ENCODE peak calls at places on chromosomes 7 and 10, in eight cellular contexts. One of them, this sample, is unnamed. For H3K36me3, the result is how much of the 10 kb centered on the place peaks cover.

GRCh38 chr10:78774999-78775711 is 293.6 kb upstream of the ZMIZ1 start:
- DNase-seq in fibroblast of lung: peak
- DNase-seq in heart left ventricle: no peak
- DNase-seq in left lung: no peak
- DNase-seq in pancreas: peak
- DNase-seq in left ventricle myocardium inferior: no peak
- DNase-seq in cardiac muscle cell: peak
- DNase-seq in astrocyte: no peak
- DNase-seq in this sample: no peak

GRCh38 chr7:106329971-106330733 is 45.4 kb upstream of the NAMPT start:
- DNase-seq in fibroblast of lung: peak
- DNase-seq in heart left ventricle: no peak
- DNase-seq in left lung: no peak
- DNase-seq in pancreas: no peak
- DNase-seq in left ventricle myocardium inferior: no peak
- DNase-seq in cardiac muscle cell: no peak
- DNase-seq in astrocyte: peak
- DNase-seq in this sample: no peak

GRCh38 chr7:69757990-69758430 is 159.7 kb downstream of the AUTS2 start:
- DNase-seq in fibroblast of lung: peak
- DNase-seq in heart left ventricle: no peak
- DNase-seq in left lung: no peak
- DNase-seq in pancreas: no peak
- DNase-seq in left ventricle myocardium inferior: no peak
- DNase-seq in cardiac muscle cell: no peak
- DNase-seq in astrocyte: peak
- DNase-seq in this sample: no peak

GRCh38 chr7:76089865-76090495 is 42.1 kb downstream of the MDH2 start:
- DNase-seq in fibroblast of lung: no peak
- DNase-seq in heart left ventricle: no peak
- DNase-seq in left lung: no peak
- DNase-seq in pancreas: no peak
- DNase-seq in left ventricle myocardium inferior: no peak
- DNase-seq in cardiac muscle cell: no peak
- DNase-seq in astrocyte: no peak
- DNase-seq in this sample: no peak

GRCh38 chr10:129929343-129930297 is 34.5 kb downstream of the EBF3 start:
- DNase-seq in fibroblast of lung: no peak
- DNase-seq in heart left ventricle: peak
- DNase-seq in left lung: peak
- DNase-seq in pancreas: no peak
- DNase-seq in left ventricle myocardium inferior: peak
- DNase-seq in cardiac muscle cell: no peak
- DNase-seq in astrocyte: no peak
- DNase-seq in this sample: no peak

GRCh38 chr10:104337985-104338735 is at the start of gene ITPRIP:
- DNase-seq in fibroblast of lung: peak
- DNase-seq in heart left ventricle: peak
- DNase-seq in left lung: peak
- DNase-seq in pancreas: peak
- DNase-seq in left ventricle myocardium inferior: peak
- DNase-seq in cardiac muscle cell: peak
- DNase-seq in astrocyte: peak
- DNase-seq in this sample: peak

GRCh38 chr10:111600772-111601171 is 523.9 kb downstream of the ADRA2A start:
- DNase-seq in fibroblast of lung: no peak
- DNase-seq in heart left ventricle: peak
- DNase-seq in left lung: no peak
- DNase-seq in pancreas: peak
- DNase-seq in left ventricle myocardium inferior: peak
- DNase-seq in cardiac muscle cell: peak
- DNase-seq in astrocyte: no peak
- DNase-seq in this sample: peak

GRCh38 chr7:124267154-124267553 is 234.3 kb upstream of the TMEM229A start:
- DNase-seq in fibroblast of lung: no peak
- DNase-seq in heart left ventricle: no peak
- DNase-seq in left lung: no peak
- DNase-seq in pancreas: no peak
- DNase-seq in left ventricle myocardium inferior: no peak
- DNase-seq in cardiac muscle cell: no peak
- DNase-seq in astrocyte: no peak
- DNase-seq in this sample: no peak

GRCh38 chr7:44971188-44971907 is 7.5 kb downstream of the MYO1G start:
- DNase-seq in fibroblast of lung: no peak
- DNase-seq in heart left ventricle: no peak
- DNase-seq in left lung: no peak
- DNase-seq in pancreas: peak
- DNase-seq in left ventricle myocardium inferior: no peak
- DNase-seq in cardiac muscle cell: no peak
- DNase-seq in astrocyte: no peak
- DNase-seq in this sample: no peak

GRCh38 chr10:52092390-52092789 is 221.7 kb upstream of the DKK1 start:
- DNase-seq in fibroblast of lung: no peak
- DNase-seq in heart left ventricle: no peak
- DNase-seq in left lung: no peak
- DNase-seq in pancreas: no peak
- DNase-seq in left ventricle myocardium inferior: no peak
- DNase-seq in cardiac muscle cell: no peak
- DNase-seq in astrocyte: no peak
- DNase-seq in this sample: no peak

GRCh38 chr7:28759373-28760013 is 198.6 kb downstream of the TRIL start:
- DNase-seq in fibroblast of lung: peak
- DNase-seq in heart left ventricle: no peak
- DNase-seq in left lung: no peak
- DNase-seq in pancreas: no peak
- DNase-seq in left ventricle myocardium inferior: no peak
- DNase-seq in cardiac muscle cell: no peak
- DNase-seq in astrocyte: peak
- DNase-seq in this sample: no peak

GRCh38 chr7:1753563-1753867 is 83.4 kb downstream of the ELFN1 start:
- DNase-seq in fibroblast of lung: no peak
- DNase-seq in heart left ventricle: no peak
- DNase-seq in left lung: no peak
- DNase-seq in pancreas: no peak
- DNase-seq in left ventricle myocardium inferior: no peak
- DNase-seq in cardiac muscle cell: no peak
- DNase-seq in astrocyte: no peak
- DNase-seq in this sample: no peak

GRCh38 chr10:132984801-132985545 is 42.6 kb upstream of the CFAP46 start:
- DNase-seq in fibroblast of lung: no peak
- DNase-seq in heart left ventricle: no peak
- DNase-seq in left lung: no peak
- DNase-seq in pancreas: peak
- DNase-seq in left ventricle myocardium inferior: no peak
- DNase-seq in cardiac muscle cell: no peak
- DNase-seq in astrocyte: no peak
- DNase-seq in this sample: no peak

GRCh38 chr7:2621948-2622640 is 9.7 kb upstream of the TTYH3 start:
- DNase-seq in fibroblast of lung: peak
- DNase-seq in heart left ventricle: no peak
- DNase-seq in left lung: no peak
- DNase-seq in pancreas: no peak
- DNase-seq in left ventricle myocardium inferior: no peak
- DNase-seq in cardiac muscle cell: peak
- DNase-seq in astrocyte: no peak
- DNase-seq in this sample: no peak

GRCh38 chr10:69475433-69475830 is 24.2 kb downstream of the TSPAN15 start:
- DNase-seq in fibroblast of lung: no peak
- DNase-seq in heart left ventricle: no peak
- DNase-seq in left lung: no peak
- DNase-seq in pancreas: no peak
- DNase-seq in left ventricle myocardium inferior: no peak
- DNase-seq in cardiac muscle cell: no peak
- DNase-seq in astrocyte: no peak
- DNase-seq in this sample: no peak

GRCh38 chr10:88922041-88922440 is 30.5 kb downstream of the ACTA2 start:
- DNase-seq in fibroblast of lung: peak
- DNase-seq in heart left ventricle: no peak
- DNase-seq in left lung: no peak
- DNase-seq in pancreas: no peak
- DNase-seq in left ventricle myocardium inferior: no peak
- DNase-seq in cardiac muscle cell: no peak
- DNase-seq in astrocyte: no peak
- DNase-seq in this sample: no peak
- H3K36me3 ChIP-seq in fibroblast of lung: under half
- H3K36me3 ChIP-seq in heart left ventricle: under half
- H3K36me3 ChIP-seq in left lung: under half
- H3K36me3 ChIP-seq in pancreas: under half
- H3K36me3 ChIP-seq in left ventricle myocardium inferior: under half
- H3K36me3 ChIP-seq in cardiac muscle cell: under half
- H3K36me3 ChIP-seq in astrocyte: under half
- H3K36me3 ChIP-seq in this sample: under half

DNA sequence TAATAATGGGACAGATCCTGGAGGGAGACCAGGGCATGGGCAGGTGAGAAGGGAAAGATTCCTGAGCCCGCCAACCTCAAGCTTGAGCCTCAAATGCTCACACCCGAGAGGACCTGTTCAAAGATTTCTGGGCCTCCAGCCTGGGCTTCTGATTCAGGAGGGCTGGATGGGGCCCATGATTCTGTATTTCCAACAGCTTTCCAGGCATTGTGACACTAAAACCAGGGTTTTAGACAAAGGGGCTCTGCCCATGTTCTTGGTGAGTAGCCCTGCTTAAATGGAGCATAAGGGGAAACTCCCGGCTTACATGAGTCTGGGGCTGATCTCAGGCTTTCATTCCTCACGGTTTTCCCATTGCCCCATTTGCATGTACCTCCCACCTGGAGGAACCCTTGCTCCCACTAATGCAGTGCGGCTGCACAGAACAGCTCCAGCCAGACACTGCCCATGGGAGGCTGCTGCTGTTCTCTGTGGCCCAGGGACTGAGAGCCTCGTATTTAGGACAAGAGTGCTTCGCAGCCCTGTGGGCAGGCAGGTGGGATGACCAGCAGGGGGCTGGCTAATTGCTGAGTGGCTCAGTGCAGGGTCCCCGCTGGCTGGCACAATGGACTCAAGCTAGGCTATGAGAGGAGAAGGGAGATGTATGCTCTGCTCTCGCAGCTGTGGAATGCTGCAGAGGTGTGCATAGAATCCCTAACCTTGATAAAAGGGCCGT is 135.3 kb upstream of the COBL start:
- DNase-seq in fibroblast of lung: no peak
- DNase-seq in heart left ventricle: no peak
- DNase-seq in left lung: no peak
- DNase-seq in pancreas: no peak
- DNase-seq in left ventricle myocardium inferior: no peak
- DNase-seq in cardiac muscle cell: no peak
- DNase-seq in astrocyte: no peak
- DNase-seq in this sample: no peak
- TF ChIP-seq CTCF in fibroblast of lung: no peak
- TF ChIP-seq CTCF in heart left ventricle: no peak
- TF ChIP-seq CTCF in left lung: no peak
- TF ChIP-seq CTCF in pancreas: no peak
- TF ChIP-seq CTCF in left ventricle myocardium inferior: no peak
- TF ChIP-seq CTCF in cardiac muscle cell: no peak
- TF ChIP-seq CTCF in astrocyte: no peak
- TF ChIP-seq CTCF in this sample: no peak

DNA sequence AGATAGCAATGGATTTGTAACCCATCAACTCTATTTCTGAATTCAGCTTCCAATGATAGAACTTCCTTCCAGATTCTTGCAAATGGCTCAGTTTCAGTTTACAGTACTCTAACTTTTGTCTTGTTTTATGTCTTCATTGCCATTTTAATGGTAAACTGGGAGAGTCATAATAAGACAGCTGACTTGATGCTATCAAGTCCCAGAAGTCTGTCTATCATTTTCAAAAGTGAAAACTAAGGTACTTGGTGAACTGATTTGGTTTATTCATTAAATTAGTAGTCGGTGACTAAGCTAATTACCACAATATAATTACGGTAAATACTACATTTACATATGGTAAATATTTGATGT is 25.0 kb downstream of the RTKN2 start:
- DNase-seq in fibroblast of lung: no peak
- DNase-seq in heart left ventricle: no peak
- DNase-seq in left lung: no peak
- DNase-seq in pancreas: no peak
- DNase-seq in left ventricle myocardium inferior: no peak
- DNase-seq in cardiac muscle cell: no peak
- DNase-seq in astrocyte: no peak
- DNase-seq in this sample: no peak
- H3K27ac ChIP-seq in fibroblast of lung: peak
- H3K27ac ChIP-seq in heart left ventricle: no peak
- H3K27ac ChIP-seq in left lung: peak
- H3K27ac ChIP-seq in pancreas: no peak
- H3K27ac ChIP-seq in left ventricle myocardium inferior: peak
- H3K27ac ChIP-seq in cardiac muscle cell: no peak
- H3K27ac ChIP-seq in astrocyte: peak
- H3K27ac ChIP-seq in this sample: peak

GRCh38 chr10:102133373-102134195 is 744 bp downstream of the PPRC1 start:
- DNase-seq in fibroblast of lung: peak
- DNase-seq in heart left ventricle: peak
- DNase-seq in left lung: peak
- DNase-seq in pancreas: peak
- DNase-seq in left ventricle myocardium inferior: peak
- DNase-seq in cardiac muscle cell: peak
- DNase-seq in astrocyte: peak
- DNase-seq in this sample: peak

GRCh38 chr10:102139281-102140110 is 6.7 kb downstream of the PPRC1 start:
- DNase-seq in fibroblast of lung: no peak
- DNase-seq in heart left ventricle: no peak
- DNase-seq in left lung: no peak
- DNase-seq in pancreas: no peak
- DNase-seq in left ventricle myocardium inferior: no peak
- DNase-seq in cardiac muscle cell: no peak
- DNase-seq in astrocyte: no peak
- DNase-seq in this sample: no peak

GRCh38 chr10:102132563-102133372 is at the start of gene PPRC1:
- DNase-seq in fibroblast of lung: peak
- DNase-seq in heart left ventricle: peak
- DNase-seq in left lung: peak
- DNase-seq in pancreas: peak
- DNase-seq in left ventricle myocardium inferior: peak
- DNase-seq in cardiac muscle cell: peak
- DNase-seq in astrocyte: peak
- DNase-seq in this sample: peak

GRCh38 chr10:102134416-102134815 is 1.6 kb downstream of the PPRC1 start:
- DNase-seq in fibroblast of lung: no peak
- DNase-seq in heart left ventricle: no peak
- DNase-seq in left lung: no peak
- DNase-seq in pancreas: no peak
- DNase-seq in left ventricle myocardium inferior: no peak
- DNase-seq in cardiac muscle cell: no peak
- DNase-seq in astrocyte: no peak
- DNase-seq in this sample: no peak

DNA sequence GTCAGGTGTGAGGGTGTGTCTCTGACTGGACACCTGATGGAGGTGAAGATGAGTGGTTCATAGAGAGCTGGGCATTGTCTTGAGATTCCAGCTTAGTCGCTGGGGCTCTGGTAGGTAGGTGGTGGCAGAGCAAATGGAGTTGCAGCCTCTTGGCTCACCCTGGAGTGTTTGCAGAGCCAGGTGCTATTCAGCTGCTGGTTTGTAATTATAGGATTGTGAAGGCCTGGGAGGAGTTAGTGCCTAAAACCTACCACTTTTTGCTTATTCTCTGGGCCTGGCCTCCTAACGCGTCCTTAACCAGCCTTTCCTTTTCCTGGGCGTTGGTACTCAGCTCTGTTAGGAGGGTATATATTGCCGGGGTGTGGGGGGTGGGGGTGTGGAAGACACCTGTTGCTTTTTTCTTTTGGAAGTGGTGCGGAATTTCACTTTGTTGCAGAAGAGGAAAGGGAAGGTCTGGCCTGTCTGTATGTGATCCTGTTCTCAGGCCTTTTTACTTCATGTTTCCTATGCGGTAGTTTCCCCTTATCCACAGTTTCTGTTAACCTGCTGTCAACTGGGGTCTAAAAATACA is 3.2 kb downstream of the PPRC1 start:
- DNase-seq in fibroblast of lung: no peak
- DNase-seq in heart left ventricle: no peak
- DNase-seq in left lung: no peak
- DNase-seq in pancreas: no peak
- DNase-seq in left ventricle myocardium inferior: no peak
- DNase-seq in cardiac muscle cell: no peak
- DNase-seq in astrocyte: no peak
- DNase-seq in this sample: no peak
- H3K36me3 ChIP-seq in fibroblast of lung: under half
- H3K36me3 ChIP-seq in heart left ventricle: under half
- H3K36me3 ChIP-seq in left lung: under half
- H3K36me3 ChIP-seq in pancreas: under half
- H3K36me3 ChIP-seq in left ventricle myocardium inferior: under half
- H3K36me3 ChIP-seq in cardiac muscle cell: under half
- H3K36me3 ChIP-seq in astrocyte: under half
- H3K36me3 ChIP-seq in this sample: under half

This sample was measured in transverse colon.